ENCODE peak calls at places on chromosomes 16 and 17, in seven cellular contexts. U, P, B, C, K, J and G are unnamed samples.

GRCh38 chr17:82351713-82352488 is 7.1 kb upstream of the TEX19 start:
- DNase-seq in P (peak), J (peak), C (peak), U (peak), B (peak), K (no peak), G (peak)

GRCh38 chr16:2966803-2967184 is 2.4 kb upstream of the PAQR4 start:
- DNase-seq in B (no peak), U (no peak), C (no peak), P (no peak), J (no peak), K (no peak), G (no peak)

GRCh38 chr17:39064374-39064773 is 87.1 kb downstream of the PLXDC1 start:
- DNase-seq in U (no peak), K (no peak), J (no peak), B (no peak), P (no peak), C (no peak), G (no peak)

GRCh38 chr16:53131363-53132071 is 76.7 kb downstream of the CHD9 start:
- DNase-seq in J (peak), U (no peak), C (peak), K (no peak), P (peak), B (no peak), G (peak)

GRCh38 chr16:88685156-88686061 is 898 bp downstream of the SNAI3 start:
- DNase-seq in B (no peak), J (no peak), P (peak), C (peak), U (no peak), K (no peak), G (peak)

GRCh38 chr17:6420173-6420641 is 14.7 kb downstream of the AIPL1 start:
- DNase-seq in C (no peak), U (no peak), P (peak), J (no peak), B (no peak), K (no peak), G (peak)

GRCh38 chr17:59853168-59853918 is 39.4 kb downstream of the TUBD1 start:
- DNase-seq in C (peak), B (no peak), P (peak), K (no peak), J (peak), U (no peak), G (peak)

GRCh38 chr16:90041896-90042473 is 22.7 kb upstream of the DBNDD1 start:
- DNase-seq in B (no peak), U (no peak), J (no peak), P (no peak), C (no peak), K (no peak), G (no peak)

GRCh38 chr16:21233521-21234150 is at the start of gene ANKS4B:
- DNase-seq in J (peak), P (no peak), B (no peak), K (no peak), C (no peak), U (no peak), G (no peak)

GRCh38 chr16:9658586-9658985 is 523.6 kb downstream of the GRIN2A start:
- DNase-seq in P (no peak), K (no peak), C (no peak), J (no peak), B (no peak), U (no peak), G (no peak)
- TF ChIP-seq JUND in P (no peak), K (no peak), C (no peak), J (no peak), B (no peak), U (no peak), G (no peak)

GRCh38 chr16:30381351-30382041 is 865 bp downstream of the SEPTIN1 start:
- DNase-seq in P (peak), C (no peak), U (no peak), B (no peak), K (no peak), J (no peak), G (no peak)

GRCh38 chr16:30379165-30379783 is 3.1 kb downstream of the SEPTIN1 start:
- DNase-seq in C (no peak), P (no peak), U (no peak), K (no peak), B (no peak), J (no peak), G (no peak)

GRCh38 chr16:30380801-30381208 is 1.6 kb downstream of the SEPTIN1 start:
- DNase-seq in B (no peak), P (peak), C (no peak), U (no peak), J (no peak), K (no peak), G (no peak)

GRCh38 chr16:30380072-30380471 is 2.3 kb downstream of the SEPTIN1 start:
- DNase-seq in C (no peak), P (no peak), U (no peak), K (no peak), J (no peak), B (no peak), G (no peak)

GRCh38 chr16:30382398-30383015 is at the start of gene SEPTIN1:
- DNase-seq in C (no peak), B (no peak), U (no peak), P (no peak), K (peak), J (no peak), G (no peak)
- TF ChIP-seq JUND in C (no peak), B (no peak), U (no peak), P (no peak), K (no peak), J (no peak), G (no peak)

GRCh38 chr17:41116292-41116691 is 1.9 kb downstream of the KRTAP4-11 start:
- DNase-seq in U (no peak), B (no peak), J (no peak), C (no peak), K (no peak), P (no peak), G (peak)

GRCh38 chr17:41121742-41122141 is 2.2 kb downstream of the KRTAP4-12 start:
- DNase-seq in K (no peak), J (no peak), C (no peak), P (no peak), U (no peak), B (no peak), G (no peak)

DNA sequence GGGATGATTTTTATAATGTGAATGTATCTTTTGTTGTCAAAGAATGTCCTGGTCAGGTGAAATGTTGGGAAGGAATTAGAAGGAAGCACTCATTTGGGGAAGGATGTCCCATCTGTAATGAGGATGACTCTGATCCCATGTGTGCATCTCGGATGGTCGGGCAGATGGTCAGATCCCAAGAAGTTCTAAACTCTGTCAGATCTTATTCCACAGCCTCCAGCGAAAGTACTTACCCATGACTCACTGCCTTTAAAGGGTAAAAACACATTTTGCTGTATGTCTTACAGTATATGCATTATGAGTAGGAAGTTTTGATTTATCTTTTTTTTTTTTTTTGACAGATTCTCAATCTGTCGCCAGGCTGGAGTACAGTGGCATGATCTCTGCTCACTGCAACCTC is 548 bp upstream of the KRTAP4-11 start:
- DNase-seq in P (no peak), U (no peak), B (no peak), K (no peak), J (no peak), C (no peak), G (no peak)
- TF ChIP-seq JUND in P (no peak), U (no peak), B (no peak), K (no peak), J (no peak), C (no peak), G (no peak)

GRCh38 chr17:1271020-1271423 is 778 bp downstream of the BHLHA9 start:
- DNase-seq in B (no peak), U (no peak), C (no peak), J (no peak), P (no peak), K (no peak), G (no peak)

GRCh38 chr17:1264196-1264595 is 6.0 kb upstream of the BHLHA9 start:
- DNase-seq in U (no peak), K (no peak), C (no peak), B (no peak), J (no peak), P (peak), G (no peak)

GRCh38 chr17:1270210-1271019 is at the start of gene BHLHA9:
- DNase-seq in C (no peak), U (no peak), K (no peak), B (no peak), P (no peak), J (no peak), G (no peak)

GRCh38 chr17:1271441-1271840 is 1.2 kb downstream of the BHLHA9 start:
- DNase-seq in J (no peak), U (no peak), P (no peak), K (no peak), C (no peak), B (no peak), G (no peak)

DNA sequence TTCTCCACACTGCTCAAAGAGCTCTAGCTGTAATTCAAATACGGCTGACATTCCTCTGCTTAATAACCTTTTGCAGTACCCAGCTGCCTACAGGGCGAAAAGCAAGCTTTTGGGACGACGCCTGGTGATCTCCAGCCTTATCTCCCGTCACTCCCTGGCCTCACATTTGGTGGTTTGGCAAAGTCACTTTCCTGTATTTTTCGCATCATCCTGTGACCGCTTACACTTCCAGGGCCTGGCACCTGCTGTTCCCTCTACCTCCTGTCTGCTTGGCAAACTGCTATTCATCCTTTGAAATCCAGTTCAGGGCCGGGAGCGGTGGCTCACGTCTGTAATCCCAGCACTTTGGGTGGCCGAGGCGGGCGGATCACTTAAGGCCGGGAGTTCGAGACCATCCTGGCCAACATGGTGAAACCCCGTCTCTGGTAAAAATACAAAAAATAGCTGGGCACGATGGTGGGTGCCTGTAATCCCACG is 2.7 kb upstream of the BHLHA9 start:
- DNase-seq in B (no peak), U (no peak), K (no peak), C (peak), J (no peak), P (peak), G (no peak)
- TF ChIP-seq JUND in B (no peak), U (no peak), K (no peak), C (no peak), J (no peak), P (no peak), G (no peak)

GRCh38 chr17:76824103-76824502 is 44.1 kb upstream of the MGAT5B start:
- DNase-seq in C (no peak), U (no peak), K (no peak), B (no peak), P (no peak), J (no peak), G (no peak)
- TF ChIP-seq JUND in C (no peak), U (no peak), K (peak), B (no peak), P (no peak), J (no peak), G (no peak)

GRCh38 chr16:30394603-30395154 is 541 bp upstream of the ZNF48 start:
- DNase-seq in J (no peak), C (no peak), P (peak), K (no peak), B (no peak), U (no peak), G (no peak)
- TF ChIP-seq JUND in J (no peak), C (no peak), P (no peak), K (no peak), B (no peak), U (no peak), G (no peak)

GRCh38 chr16:70523013-70523620 is at the start of gene COG4:
- DNase-seq in P (peak), K (peak), U (peak), C (peak), J (peak), B (peak), G (peak)
- TF ChIP-seq JUND in P (no peak), K (no peak), U (no peak), C (no peak), J (no peak), B (no peak), G (no peak)